ENCODE peak calls at places on chromosome 22, in ten cellular contexts. One of them, this sample, is unnamed.

GRCh38 chr22:38732251-38732815 is 23.5 kb downstream of the SUN2 start:
- DNase-seq in BE2C: no peak
- DNase-seq in ovary: no peak
- DNase-seq in AG04450: no peak
- DNase-seq in K562: no peak
- DNase-seq in CD8-positive, alpha-beta T cell: no peak
- DNase-seq in stomach: peak; percentile 79
- DNase-seq in IMR-90: no peak
- DNase-seq in endothelial cell of umbilical vein: no peak
- DNase-seq in A549: no peak
- DNase-seq in this sample: peak; percentile 8

GRCh38 chr22:42080287-42080686 is 787 bp downstream of the SMDT1 start:
- DNase-seq in BE2C: peak; percentile 41
- DNase-seq in ovary: peak; percentile 34
- DNase-seq in AG04450: no peak
- DNase-seq in K562: peak; percentile 15
- DNase-seq in CD8-positive, alpha-beta T cell: no peak
- DNase-seq in stomach: peak; percentile 55
- DNase-seq in IMR-90: peak; percentile 53
- DNase-seq in endothelial cell of umbilical vein: peak; percentile 68
- DNase-seq in A549: peak; percentile 5
- DNase-seq in this sample: no peak

GRCh38 chr22:20953342-20953608 is 13.8 kb upstream of the AIFM3 start:
- DNase-seq in BE2C: no peak
- DNase-seq in ovary: no peak
- DNase-seq in AG04450: no peak
- DNase-seq in K562: no peak
- DNase-seq in CD8-positive, alpha-beta T cell: no peak
- DNase-seq in stomach: no peak
- DNase-seq in IMR-90: no peak
- DNase-seq in endothelial cell of umbilical vein: no peak
- DNase-seq in A549: no peak
- DNase-seq in this sample: no peak

GRCh38 chr22:45442120-45442519 is 28.6 kb downstream of the RIBC2 start:
- DNase-seq in BE2C: no peak
- DNase-seq in ovary: no peak
- DNase-seq in AG04450: no peak
- DNase-seq in K562: no peak
- DNase-seq in CD8-positive, alpha-beta T cell: no peak
- DNase-seq in stomach: no peak
- DNase-seq in IMR-90: peak; percentile 31
- DNase-seq in endothelial cell of umbilical vein: no peak
- DNase-seq in A549: no peak
- DNase-seq in this sample: no peak

GRCh38 chr22:49366437-49366836 is 461.2 kb downstream of the BRD1 start:
- DNase-seq in BE2C: no peak
- DNase-seq in ovary: no peak
- DNase-seq in AG04450: no peak
- DNase-seq in K562: no peak
- DNase-seq in CD8-positive, alpha-beta T cell: no peak
- DNase-seq in stomach: peak; percentile 13
- DNase-seq in IMR-90: no peak
- DNase-seq in endothelial cell of umbilical vein: no peak
- DNase-seq in A549: no peak
- DNase-seq in this sample: no peak

GRCh38 chr22:29784451-29785361 is 17.5 kb downstream of the UQCR10 start:
- DNase-seq in BE2C: no peak
- DNase-seq in ovary: peak; percentile 64
- DNase-seq in AG04450: no peak
- DNase-seq in K562: no peak
- DNase-seq in CD8-positive, alpha-beta T cell: no peak
- DNase-seq in stomach: peak; percentile 44
- DNase-seq in IMR-90: peak; percentile 18
- DNase-seq in endothelial cell of umbilical vein: no peak
- DNase-seq in A549: no peak
- DNase-seq in this sample: no peak

GRCh38 chr22:37249946-37250345 is 5.9 kb upstream of the RAC2 start:
- DNase-seq in BE2C: no peak
- DNase-seq in ovary: no peak
- DNase-seq in AG04450: no peak
- DNase-seq in K562: no peak
- DNase-seq in CD8-positive, alpha-beta T cell: no peak
- DNase-seq in stomach: no peak
- DNase-seq in IMR-90: no peak
- DNase-seq in endothelial cell of umbilical vein: no peak
- DNase-seq in A549: no peak
- DNase-seq in this sample: no peak

GRCh38 chr22:50737728-50738648 is at the start of gene ACR:
- DNase-seq in BE2C: no peak
- DNase-seq in ovary: peak; percentile 1
- DNase-seq in AG04450: no peak
- DNase-seq in K562: no peak
- DNase-seq in CD8-positive, alpha-beta T cell: no peak
- DNase-seq in stomach: peak; percentile 13
- DNase-seq in IMR-90: no peak
- DNase-seq in endothelial cell of umbilical vein: no peak
- DNase-seq in A549: no peak
- DNase-seq in this sample: no peak

GRCh38 chr22:36417281-36417686 is 29.5 kb upstream of the MYH9 start:
- DNase-seq in BE2C: no peak
- DNase-seq in ovary: no peak
- DNase-seq in AG04450: no peak
- DNase-seq in K562: no peak
- DNase-seq in CD8-positive, alpha-beta T cell: no peak
- DNase-seq in stomach: peak; percentile 84
- DNase-seq in IMR-90: peak; percentile 73
- DNase-seq in endothelial cell of umbilical vein: no peak
- DNase-seq in A549: no peak
- DNase-seq in this sample: no peak

GRCh38 chr22:49534386-49534785 is 293.3 kb downstream of the BRD1 start:
- DNase-seq in BE2C: no peak
- DNase-seq in ovary: no peak
- DNase-seq in AG04450: no peak
- DNase-seq in K562: no peak
- DNase-seq in CD8-positive, alpha-beta T cell: no peak
- DNase-seq in stomach: no peak
- DNase-seq in IMR-90: no peak
- DNase-seq in endothelial cell of umbilical vein: no peak
- DNase-seq in A549: no peak
- DNase-seq in this sample: no peak

GRCh38 chr22:46061124-46061410 is 84.1 kb upstream of the WNT7B start:
- DNase-seq in BE2C: no peak
- DNase-seq in ovary: no peak
- DNase-seq in AG04450: no peak
- DNase-seq in K562: no peak
- DNase-seq in CD8-positive, alpha-beta T cell: no peak
- DNase-seq in stomach: no peak
- DNase-seq in IMR-90: no peak
- DNase-seq in endothelial cell of umbilical vein: no peak
- DNase-seq in A549: no peak
- DNase-seq in this sample: no peak

GRCh38 chr22:29528144-29528543 is 25.4 kb downstream of the THOC5 start:
- DNase-seq in BE2C: no peak
- DNase-seq in ovary: no peak
- DNase-seq in AG04450: no peak
- DNase-seq in K562: no peak
- DNase-seq in CD8-positive, alpha-beta T cell: no peak
- DNase-seq in stomach: no peak
- DNase-seq in IMR-90: no peak
- DNase-seq in endothelial cell of umbilical vein: no peak
- DNase-seq in A549: no peak
- DNase-seq in this sample: no peak

GRCh38 chr22:47690166-47690565 is 927.7 kb downstream of the TBC1D22A start:
- DNase-seq in BE2C: no peak
- DNase-seq in ovary: no peak
- DNase-seq in AG04450: no peak
- DNase-seq in K562: no peak
- DNase-seq in CD8-positive, alpha-beta T cell: no peak
- DNase-seq in stomach: no peak
- DNase-seq in IMR-90: no peak
- DNase-seq in endothelial cell of umbilical vein: no peak
- DNase-seq in A549: no peak
- DNase-seq in this sample: no peak
- H3K9me3 ChIP-seq in BE2C: peaks cover 4% of the 10 kb centered on the region
- H3K9me3 ChIP-seq in ovary: no peaks in the 10 kb centered on the region
- H3K9me3 ChIP-seq in AG04450: peaks cover 53% of the 10 kb centered on the region
- H3K9me3 ChIP-seq in K562: no peaks in the 10 kb centered on the region
- H3K9me3 ChIP-seq in CD8-positive, alpha-beta T cell: no peaks in the 10 kb centered on the region
- H3K9me3 ChIP-seq in stomach: peaks cover 8% of the 10 kb centered on the region
- H3K9me3 ChIP-seq in IMR-90: peaks cover 49% of the 10 kb centered on the region
- H3K9me3 ChIP-seq in endothelial cell of umbilical vein: peaks cover 9% of the 10 kb centered on the region
- H3K9me3 ChIP-seq in A549: no peaks in the 10 kb centered on the region
- H3K9me3 ChIP-seq in this sample: no peaks in the 10 kb centered on the region

GRCh38 chr22:48082284-48082683 is 1319.8 kb downstream of the TBC1D22A start:
- DNase-seq in BE2C: no peak
- DNase-seq in ovary: no peak
- DNase-seq in AG04450: no peak
- DNase-seq in K562: no peak
- DNase-seq in CD8-positive, alpha-beta T cell: no peak
- DNase-seq in stomach: no peak
- DNase-seq in IMR-90: no peak
- DNase-seq in endothelial cell of umbilical vein: no peak
- DNase-seq in A549: no peak
- DNase-seq in this sample: no peak
- H3K9me3 ChIP-seq in BE2C: no peaks in the 10 kb centered on the region
- H3K9me3 ChIP-seq in ovary: no peaks in the 10 kb centered on the region
- H3K9me3 ChIP-seq in AG04450: peaks cover 90% of the 10 kb centered on the region
- H3K9me3 ChIP-seq in K562: no peaks in the 10 kb centered on the region
- H3K9me3 ChIP-seq in CD8-positive, alpha-beta T cell: no peaks in the 10 kb centered on the region
- H3K9me3 ChIP-seq in stomach: no peaks in the 10 kb centered on the region
- H3K9me3 ChIP-seq in IMR-90: peaks cover 63% of the 10 kb centered on the region
- H3K9me3 ChIP-seq in endothelial cell of umbilical vein: peaks cover 15% of the 10 kb centered on the region
- H3K9me3 ChIP-seq in A549: no peaks in the 10 kb centered on the region
- H3K9me3 ChIP-seq in this sample: no peaks in the 10 kb centered on the region

GRCh38 chr22:47342446-47342845 is 580.0 kb downstream of the TBC1D22A start:
- DNase-seq in BE2C: no peak
- DNase-seq in ovary: no peak
- DNase-seq in AG04450: no peak
- DNase-seq in K562: no peak
- DNase-seq in CD8-positive, alpha-beta T cell: no peak
- DNase-seq in stomach: no peak
- DNase-seq in IMR-90: no peak
- DNase-seq in endothelial cell of umbilical vein: no peak
- DNase-seq in A549: no peak
- DNase-seq in this sample: no peak
- H3K9me3 ChIP-seq in BE2C: no peaks in the 10 kb centered on the region
- H3K9me3 ChIP-seq in ovary: no peaks in the 10 kb centered on the region
- H3K9me3 ChIP-seq in AG04450: no peaks in the 10 kb centered on the region
- H3K9me3 ChIP-seq in K562: no peaks in the 10 kb centered on the region
- H3K9me3 ChIP-seq in CD8-positive, alpha-beta T cell: no peaks in the 10 kb centered on the region
- H3K9me3 ChIP-seq in stomach: no peaks in the 10 kb centered on the region
- H3K9me3 ChIP-seq in IMR-90: peaks cover 7% of the 10 kb centered on the region
- H3K9me3 ChIP-seq in endothelial cell of umbilical vein: no peaks in the 10 kb centered on the region
- H3K9me3 ChIP-seq in A549: no peaks in the 10 kb centered on the region
- H3K9me3 ChIP-seq in this sample: no peaks in the 10 kb centered on the region

GRCh38 chr22:47322854-47323253 is 560.4 kb downstream of the TBC1D22A start:
- DNase-seq in BE2C: no peak
- DNase-seq in ovary: no peak
- DNase-seq in AG04450: no peak
- DNase-seq in K562: no peak
- DNase-seq in CD8-positive, alpha-beta T cell: no peak
- DNase-seq in stomach: no peak
- DNase-seq in IMR-90: no peak
- DNase-seq in endothelial cell of umbilical vein: no peak
- DNase-seq in A549: no peak
- DNase-seq in this sample: no peak
- H3K9me3 ChIP-seq in BE2C: peaks cover 3% of the 10 kb centered on the region
- H3K9me3 ChIP-seq in ovary: no peaks in the 10 kb centered on the region
- H3K9me3 ChIP-seq in AG04450: peaks cover 13% of the 10 kb centered on the region
- H3K9me3 ChIP-seq in K562: no peaks in the 10 kb centered on the region
- H3K9me3 ChIP-seq in CD8-positive, alpha-beta T cell: no peaks in the 10 kb centered on the region
- H3K9me3 ChIP-seq in stomach: peaks cover 36% of the 10 kb centered on the region
- H3K9me3 ChIP-seq in IMR-90: peaks cover 2% of the 10 kb centered on the region
- H3K9me3 ChIP-seq in endothelial cell of umbilical vein: no peaks in the 10 kb centered on the region
- H3K9me3 ChIP-seq in A549: peaks cover 20% of the 10 kb centered on the region
- H3K9me3 ChIP-seq in this sample: peaks cover 5% of the 10 kb centered on the region